ENCODE peak calls at places on chromosomes 7 and 10, in nine cellular contexts. One of them, this sample, is unnamed.

GRCh38 chr10:86291616-86292340 is 74.8 kb downstream of the GRID1 start:
- DNase-seq in IMR-90: no peak
- DNase-seq in NCI-H1436 treated with DMSO at 0.1 percent for 48 hours: no peak
- DNase-seq in Peyer's patch: no peak
- DNase-seq in HTR-8/SVneo: no peak
- DNase-seq in skeletal muscle cell: no peak
- DNase-seq in fibroblast of pulmonary artery: no peak
- DNase-seq in ELR: no peak
- DNase-seq in posterior vena cava: peak
- DNase-seq in this sample: no peak

GRCh38 chr10:92691591-92692084 is 1.9 kb downstream of the HHEX start:
- DNase-seq in IMR-90: no peak
- DNase-seq in NCI-H1436 treated with DMSO at 0.1 percent for 48 hours: no peak
- DNase-seq in Peyer's patch: peak
- DNase-seq in HTR-8/SVneo: no peak
- DNase-seq in skeletal muscle cell: no peak
- DNase-seq in fibroblast of pulmonary artery: no peak
- DNase-seq in ELR: no peak
- DNase-seq in posterior vena cava: peak
- DNase-seq in this sample: no peak

GRCh38 chr10:80487791-80488538 is 33.9 kb downstream of the TSPAN14 start:
- DNase-seq in IMR-90: no peak
- DNase-seq in NCI-H1436 treated with DMSO at 0.1 percent for 48 hours: no peak
- DNase-seq in Peyer's patch: peak
- DNase-seq in HTR-8/SVneo: no peak
- DNase-seq in skeletal muscle cell: no peak
- DNase-seq in fibroblast of pulmonary artery: no peak
- DNase-seq in ELR: no peak
- DNase-seq in posterior vena cava: peak
- DNase-seq in this sample: no peak

GRCh38 chr10:68594405-68594804 is 34.3 kb downstream of the TET1 start:
- DNase-seq in IMR-90: peak
- DNase-seq in NCI-H1436 treated with DMSO at 0.1 percent for 48 hours: no peak
- DNase-seq in Peyer's patch: no peak
- DNase-seq in HTR-8/SVneo: peak
- DNase-seq in skeletal muscle cell: no peak
- DNase-seq in fibroblast of pulmonary artery: peak
- DNase-seq in ELR: peak
- DNase-seq in posterior vena cava: no peak
- DNase-seq in this sample: peak

GRCh38 chr10:5948999-5949759 is 28.2 kb downstream of the IL15RA start:
- DNase-seq in IMR-90: peak
- DNase-seq in NCI-H1436 treated with DMSO at 0.1 percent for 48 hours: no peak
- DNase-seq in Peyer's patch: no peak
- DNase-seq in HTR-8/SVneo: peak
- DNase-seq in skeletal muscle cell: no peak
- DNase-seq in fibroblast of pulmonary artery: peak
- DNase-seq in ELR: peak
- DNase-seq in posterior vena cava: peak
- DNase-seq in this sample: peak

GRCh38 chr7:51229620-51230323 is 86.8 kb downstream of the COBL start:
- DNase-seq in IMR-90: no peak
- DNase-seq in NCI-H1436 treated with DMSO at 0.1 percent for 48 hours: no peak
- DNase-seq in Peyer's patch: no peak
- DNase-seq in HTR-8/SVneo: no peak
- DNase-seq in skeletal muscle cell: no peak
- DNase-seq in fibroblast of pulmonary artery: no peak
- DNase-seq in ELR: no peak
- DNase-seq in posterior vena cava: no peak
- DNase-seq in this sample: no peak

GRCh38 chr7:80181411-80181810 is 46.8 kb downstream of the GNAI1 start:
- DNase-seq in IMR-90: no peak
- DNase-seq in NCI-H1436 treated with DMSO at 0.1 percent for 48 hours: no peak
- DNase-seq in Peyer's patch: no peak
- DNase-seq in HTR-8/SVneo: no peak
- DNase-seq in skeletal muscle cell: no peak
- DNase-seq in fibroblast of pulmonary artery: no peak
- DNase-seq in ELR: no peak
- DNase-seq in posterior vena cava: no peak
- DNase-seq in this sample: no peak

GRCh38 chr7:155787171-155787851 is 25.0 kb downstream of the SHH start:
- DNase-seq in IMR-90: no peak
- DNase-seq in NCI-H1436 treated with DMSO at 0.1 percent for 48 hours: no peak
- DNase-seq in Peyer's patch: no peak
- DNase-seq in HTR-8/SVneo: no peak
- DNase-seq in skeletal muscle cell: no peak
- DNase-seq in fibroblast of pulmonary artery: no peak
- DNase-seq in ELR: peak
- DNase-seq in posterior vena cava: no peak
- DNase-seq in this sample: no peak

GRCh38 chr7:128027485-128027980 is 3.7 kb downstream of the LRRC4 start:
- DNase-seq in IMR-90: peak
- DNase-seq in NCI-H1436 treated with DMSO at 0.1 percent for 48 hours: no peak
- DNase-seq in Peyer's patch: no peak
- DNase-seq in HTR-8/SVneo: no peak
- DNase-seq in skeletal muscle cell: no peak
- DNase-seq in fibroblast of pulmonary artery: no peak
- DNase-seq in ELR: no peak
- DNase-seq in posterior vena cava: no peak
- DNase-seq in this sample: no peak

GRCh38 chr7:34928052-34928451 is 109.2 kb downstream of the DPY19L1 start:
- DNase-seq in IMR-90: no peak
- DNase-seq in NCI-H1436 treated with DMSO at 0.1 percent for 48 hours: no peak
- DNase-seq in Peyer's patch: peak
- DNase-seq in HTR-8/SVneo: peak
- DNase-seq in skeletal muscle cell: no peak
- DNase-seq in fibroblast of pulmonary artery: peak
- DNase-seq in ELR: peak
- DNase-seq in posterior vena cava: no peak
- DNase-seq in this sample: peak

GRCh38 chr10:37584643-37585042 is 272.8 kb downstream of the ZNF248 start:
- DNase-seq in IMR-90: no peak
- DNase-seq in NCI-H1436 treated with DMSO at 0.1 percent for 48 hours: no peak
- DNase-seq in Peyer's patch: no peak
- DNase-seq in HTR-8/SVneo: no peak
- DNase-seq in skeletal muscle cell: no peak
- DNase-seq in fibroblast of pulmonary artery: no peak
- DNase-seq in ELR: no peak
- DNase-seq in posterior vena cava: no peak
- DNase-seq in this sample: no peak

GRCh38 chr7:75945297-75946168 is 30.6 kb downstream of the POR start:
- DNase-seq in IMR-90: peak
- DNase-seq in NCI-H1436 treated with DMSO at 0.1 percent for 48 hours: no peak
- DNase-seq in Peyer's patch: no peak
- DNase-seq in HTR-8/SVneo: no peak
- DNase-seq in skeletal muscle cell: no peak
- DNase-seq in fibroblast of pulmonary artery: peak
- DNase-seq in ELR: peak
- DNase-seq in posterior vena cava: no peak
- DNase-seq in this sample: no peak